ENCODE peak calls at places on chromosome 17, in four cellular contexts. One of them, this sample, is unnamed.

GRCh38 chr17:15262291-15263205 is 2.6 kb downstream of the PMP22 start:
- DNase-seq in Caco-2: peak
- DNase-seq in stimulated activated CD4-positive, alpha-beta T cell treated with anti-CD3 and anti-CD28 coated beads, Interleukin-2, amount 100 ng/mL, for 4 hours: no peak
- DNase-seq in CD8-positive, alpha-beta memory T cell: no peak
- DNase-seq in this sample: no peak

GRCh38 chr17:78013683-78014467 is 55.4 kb downstream of the TNRC6C start:
- DNase-seq in stimulated activated CD4-positive, alpha-beta T cell treated with anti-CD3 and anti-CD28 coated beads, Interleukin-2, amount 100 ng/mL, for 4 hours: peak
- DNase-seq in Caco-2: peak
- DNase-seq in CD8-positive, alpha-beta memory T cell: peak
- DNase-seq in this sample: peak

GRCh38 chr17:694239-694638 is 20.4 kb downstream of the VPS53 start:
- DNase-seq in Caco-2: no peak
- DNase-seq in CD8-positive, alpha-beta memory T cell: no peak
- DNase-seq in stimulated activated CD4-positive, alpha-beta T cell treated with anti-CD3 and anti-CD28 coated beads, Interleukin-2, amount 100 ng/mL, for 4 hours: no peak
- DNase-seq in this sample: peak

GRCh38 chr17:66420961-66421371 is 118.6 kb downstream of the PRKCA start:
- DNase-seq in Caco-2: peak
- DNase-seq in CD8-positive, alpha-beta memory T cell: no peak
- DNase-seq in stimulated activated CD4-positive, alpha-beta T cell treated with anti-CD3 and anti-CD28 coated beads, Interleukin-2, amount 100 ng/mL, for 4 hours: no peak
- DNase-seq in this sample: no peak

GRCh38 chr17:78709119-78709681 is 72.9 kb downstream of the CYTH1 start:
- DNase-seq in CD8-positive, alpha-beta memory T cell: no peak
- DNase-seq in stimulated activated CD4-positive, alpha-beta T cell treated with anti-CD3 and anti-CD28 coated beads, Interleukin-2, amount 100 ng/mL, for 4 hours: no peak
- DNase-seq in Caco-2: no peak
- DNase-seq in this sample: no peak

GRCh38 chr17:80219777-80220708 is at the start of the genes SGSH and SLC26A11:
- DNase-seq in Caco-2: peak
- DNase-seq in CD8-positive, alpha-beta memory T cell: peak
- DNase-seq in stimulated activated CD4-positive, alpha-beta T cell treated with anti-CD3 and anti-CD28 coated beads, Interleukin-2, amount 100 ng/mL, for 4 hours: peak
- DNase-seq in this sample: no peak

GRCh38 chr17:50954641-50955121 is 88.5 kb upstream of the TOB1 start:
- DNase-seq in Caco-2: no peak
- DNase-seq in stimulated activated CD4-positive, alpha-beta T cell treated with anti-CD3 and anti-CD28 coated beads, Interleukin-2, amount 100 ng/mL, for 4 hours: no peak
- DNase-seq in CD8-positive, alpha-beta memory T cell: no peak
- DNase-seq in this sample: no peak

GRCh38 chr17:32494621-32495346 is 8.0 kb downstream of the CDK5R1 start:
- DNase-seq in CD8-positive, alpha-beta memory T cell: no peak
- DNase-seq in stimulated activated CD4-positive, alpha-beta T cell treated with anti-CD3 and anti-CD28 coated beads, Interleukin-2, amount 100 ng/mL, for 4 hours: no peak
- DNase-seq in Caco-2: no peak
- DNase-seq in this sample: no peak

GRCh38 chr17:78935419-78936323 is 10.5 kb upstream of the TIMP2 start:
- DNase-seq in CD8-positive, alpha-beta memory T cell: no peak
- DNase-seq in Caco-2: no peak
- DNase-seq in stimulated activated CD4-positive, alpha-beta T cell treated with anti-CD3 and anti-CD28 coated beads, Interleukin-2, amount 100 ng/mL, for 4 hours: no peak
- DNase-seq in this sample: no peak

GRCh38 chr17:40121191-40121885 is 433 bp upstream of the MSL1 start:
- DNase-seq in CD8-positive, alpha-beta memory T cell: no peak
- DNase-seq in stimulated activated CD4-positive, alpha-beta T cell treated with anti-CD3 and anti-CD28 coated beads, Interleukin-2, amount 100 ng/mL, for 4 hours: no peak
- DNase-seq in Caco-2: no peak
- DNase-seq in this sample: no peak

GRCh38 chr17:3804503-3804931 is 3.5 kb upstream of the ITGAE start:
- DNase-seq in stimulated activated CD4-positive, alpha-beta T cell treated with anti-CD3 and anti-CD28 coated beads, Interleukin-2, amount 100 ng/mL, for 4 hours: no peak
- DNase-seq in Caco-2: no peak
- DNase-seq in CD8-positive, alpha-beta memory T cell: no peak
- DNase-seq in this sample: no peak

GRCh38 chr17:44354582-44355309 is 8.9 kb downstream of the FAM171A2 start:
- DNase-seq in CD8-positive, alpha-beta memory T cell: peak
- DNase-seq in stimulated activated CD4-positive, alpha-beta T cell treated with anti-CD3 and anti-CD28 coated beads, Interleukin-2, amount 100 ng/mL, for 4 hours: peak
- DNase-seq in Caco-2: no peak
- DNase-seq in this sample: no peak

GRCh38 chr17:81452551-81452950 is 57.3 kb downstream of the BAHCC1 start:
- DNase-seq in Caco-2: no peak
- DNase-seq in stimulated activated CD4-positive, alpha-beta T cell treated with anti-CD3 and anti-CD28 coated beads, Interleukin-2, amount 100 ng/mL, for 4 hours: no peak
- DNase-seq in CD8-positive, alpha-beta memory T cell: no peak
- DNase-seq in this sample: no peak

GRCh38 chr17:81481011-81481799 is 31.4 kb downstream of the ACTG1 start:
- DNase-seq in Caco-2: no peak
- DNase-seq in stimulated activated CD4-positive, alpha-beta T cell treated with anti-CD3 and anti-CD28 coated beads, Interleukin-2, amount 100 ng/mL, for 4 hours: peak
- DNase-seq in CD8-positive, alpha-beta memory T cell: peak
- DNase-seq in this sample: no peak

GRCh38 chr17:45436161-45436560 is 3.5 kb upstream of the ARHGAP27 start:
- DNase-seq in stimulated activated CD4-positive, alpha-beta T cell treated with anti-CD3 and anti-CD28 coated beads, Interleukin-2, amount 100 ng/mL, for 4 hours: no peak
- DNase-seq in Caco-2: no peak
- DNase-seq in CD8-positive, alpha-beta memory T cell: no peak
- DNase-seq in this sample: no peak

GRCh38 chr17:68011199-68011665 is 15.0 kb upstream of the C17orf58 start:
- DNase-seq in Caco-2: peak
- DNase-seq in CD8-positive, alpha-beta memory T cell: peak
- DNase-seq in stimulated activated CD4-positive, alpha-beta T cell treated with anti-CD3 and anti-CD28 coated beads, Interleukin-2, amount 100 ng/mL, for 4 hours: peak
- DNase-seq in this sample: no peak

GRCh38 chr17:74807925-74808324 is 31.8 kb upstream of the NAT9 start:
- DNase-seq in stimulated activated CD4-positive, alpha-beta T cell treated with anti-CD3 and anti-CD28 coated beads, Interleukin-2, amount 100 ng/mL, for 4 hours: no peak
- DNase-seq in Caco-2: no peak
- DNase-seq in CD8-positive, alpha-beta memory T cell: no peak
- DNase-seq in this sample: no peak

GRCh38 chr17:45144199-45145034 is 3.9 kb upstream of the HEXIM1 start:
- DNase-seq in CD8-positive, alpha-beta memory T cell: no peak
- DNase-seq in Caco-2: no peak
- DNase-seq in stimulated activated CD4-positive, alpha-beta T cell treated with anti-CD3 and anti-CD28 coated beads, Interleukin-2, amount 100 ng/mL, for 4 hours: no peak
- DNase-seq in this sample: no peak

This sample was measured in glomerular endothelial cell.